ENCODE peak calls at places on chromosomes 3 and 15, in five cellular contexts. N is psoas muscle, O is IMR-90, P is brain microvascular endothelial cell, I is kidney. B is an unnamed sample.
A peak's percentile ranks its signal among the peaks of the same experiment; 100 is the strongest.

GRCh38 chr3:50430950-50431435 is 71.7 kb upstream of the TMEM115 start:
- DNase-seq in N (no peak), O (no peak), P (no peak), I (no peak), B (peak; percentile 31)

GRCh38 chr3:71397046-71397445 is 186.5 kb downstream of the FOXP1 start:
- DNase-seq in N (no peak), O (peak; percentile 30), P (no peak), I (no peak), B (peak; percentile 56)

GRCh38 chr3:57977755-57978715 is 30.2 kb upstream of the FLNB start:
- DNase-seq in N (no peak), O (no peak), P (no peak), I (no peak), B (no peak)

GRCh38 chr3:39443530-39443929 is 23.9 kb upstream of the MOBP start:
- DNase-seq in N (no peak), O (no peak), P (no peak), I (no peak), B (peak; percentile 6)

GRCh38 chr3:52849656-52850055 is 14.8 kb upstream of the MUSTN1 start:
- DNase-seq in N (peak; percentile 53), O (no peak), P (no peak), I (peak; percentile 43), B (no peak)

GRCh38 chr3:186609247-186609868 is 3.5 kb upstream of the AHSG start:
- DNase-seq in N (no peak), O (no peak), P (peak; percentile 15), I (no peak), B (no peak)

GRCh38 chr3:124272611-124273151 is 280.8 kb upstream of the ROPN1 start:
- DNase-seq in N (no peak), O (peak; percentile 13), P (no peak), I (peak; percentile 83), B (no peak)

GRCh38 chr15:59205839-59206622 is 612 bp upstream of the LDHAL6B start:
- DNase-seq in N (no peak), O (no peak), P (no peak), I (no peak), B (no peak)

GRCh38 chr3:86180696-86181095 is 810.3 kb downstream of the VGLL3 start:
- DNase-seq in N (no peak), O (no peak), P (no peak), I (no peak), B (peak; percentile 23)

GRCh38 chr3:136186330-136186729 is 9.8 kb downstream of the MSL2 start:
- DNase-seq in N (no peak), O (no peak), P (no peak), I (no peak), B (no peak)

GRCh38 chr3:14359348-14359747 is 43.1 kb upstream of the SLC6A6 start:
- DNase-seq in N (no peak), O (no peak), P (no peak), I (no peak), B (no peak)

GRCh38 chr3:36893137-36893557 is 51.7 kb downstream of the TRANK1 start:
- DNase-seq in N (no peak), O (peak; percentile 76), P (peak; percentile 81), I (no peak), B (peak; percentile 99)

GRCh38 chr3:69767571-69767970 is 28.3 kb downstream of the MITF start:
- DNase-seq in N (peak; percentile 86), O (no peak), P (no peak), I (peak; percentile 82), B (no peak)

GRCh38 chr3:188539631-188540194 is 385.8 kb downstream of the LPP start:
- DNase-seq in N (no peak), O (no peak), P (no peak), I (no peak), B (no peak)

GRCh38 chr3:188533612-188534357 is 379.8 kb downstream of the LPP start:
- DNase-seq in N (no peak), O (no peak), P (no peak), I (no peak), B (no peak)

GRCh38 chr3:188531210-188531609 is 377.3 kb downstream of the LPP start:
- DNase-seq in N (no peak), O (peak; percentile 59), P (peak; percentile 85), I (no peak), B (peak; percentile 55)

GRCh38 chr3:188533172-188533571 is 379.2 kb downstream of the LPP start:
- DNase-seq in N (no peak), O (no peak), P (no peak), I (no peak), B (no peak)

DNA sequence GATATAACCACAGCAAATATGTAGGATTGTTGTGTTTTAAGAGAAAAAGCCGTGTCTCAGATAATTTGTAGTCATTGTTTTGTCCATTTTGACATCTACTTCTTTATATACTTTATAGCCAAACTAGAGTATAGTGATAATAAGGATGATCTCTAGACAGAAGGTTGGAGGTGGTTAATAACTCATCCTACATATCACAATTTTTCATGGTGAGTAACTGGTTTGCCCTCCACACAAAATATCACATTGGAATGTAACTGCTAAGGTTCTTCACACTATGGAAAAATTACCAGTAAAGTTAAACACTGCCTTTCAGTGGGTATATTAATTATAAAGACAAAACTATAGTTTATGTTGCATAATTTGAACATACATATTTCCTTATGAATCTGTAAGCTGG is 380.7 kb downstream of the LPP start:
- DNase-seq in N (no peak), O (no peak), P (no peak), I (no peak), B (no peak)
- H3K27ac ChIP-seq in N (no peak overlapping the region), O (no peak overlapping the region), P (peak overlapping the region; percentile 23), I (no peak overlapping the region), B (no peak overlapping the region)

DNA sequence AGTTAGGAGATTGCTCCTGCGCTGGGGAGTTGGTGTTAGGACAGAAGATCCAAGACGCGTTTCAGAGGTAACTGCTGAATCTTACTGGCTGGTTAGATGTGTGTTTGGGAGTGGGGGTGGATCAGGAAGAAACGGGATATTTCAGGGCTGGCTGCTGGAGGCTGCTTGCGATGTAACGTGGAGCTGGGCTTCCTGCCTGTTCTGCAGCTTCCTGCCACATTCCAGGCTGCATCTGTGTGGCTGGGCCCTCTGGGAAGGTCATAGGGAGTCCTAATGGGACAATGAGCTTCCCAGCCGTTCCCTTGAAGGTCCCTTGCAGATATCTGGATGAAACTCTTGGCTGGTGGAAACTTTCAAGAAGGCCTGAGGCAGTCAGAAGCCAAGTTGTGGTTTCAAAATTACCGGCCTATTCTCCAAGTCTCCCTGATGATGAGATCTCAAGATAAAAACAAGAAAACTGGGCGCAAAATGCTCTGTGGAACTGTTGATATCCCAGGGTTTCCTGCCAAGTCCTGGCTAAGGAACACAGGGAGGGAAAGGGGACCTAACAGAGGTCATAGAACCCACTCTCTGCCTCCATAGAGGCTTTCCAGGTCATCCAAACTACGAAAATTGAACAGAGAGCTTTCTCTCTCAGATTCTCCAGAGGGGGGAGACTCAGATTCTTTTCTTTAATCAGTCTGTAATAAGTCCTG is 67.0 kb downstream of the NOX5 start:
- DNase-seq in N (peak; percentile 87), O (peak; percentile 40), P (peak; percentile 25), I (peak; percentile 82), B (peak; percentile 55)
- TF ChIP-seq CTCF in N (no peak), O (no peak), P (no peak), I (no peak), B (no peak)

DNA sequence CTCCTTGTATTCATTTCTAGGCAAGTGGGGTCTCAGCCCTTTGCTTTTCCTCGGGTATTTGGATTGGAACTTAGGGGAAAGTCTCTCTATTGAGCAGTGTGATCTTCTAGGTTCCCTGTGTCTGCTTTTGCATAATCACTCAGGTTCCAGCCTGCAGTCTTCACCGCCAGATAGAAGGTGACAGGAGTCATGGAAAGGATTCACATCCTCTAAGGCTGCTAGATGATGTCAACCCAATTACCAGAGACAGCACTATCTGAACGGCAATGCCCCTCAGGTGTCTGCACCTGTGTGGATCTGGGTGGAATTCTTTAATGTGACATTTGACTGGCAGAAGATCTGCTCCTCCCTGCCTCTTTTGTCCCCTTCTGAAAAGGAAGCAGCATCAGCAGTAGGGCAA is 177.7 kb downstream of the P3H2 start:
- DNase-seq in N (no peak), O (no peak), P (no peak), I (no peak), B (no peak)
- H3K27ac ChIP-seq in N (no peak overlapping the region), O (no peak overlapping the region), P (no peak overlapping the region), I (no peak overlapping the region), B (no peak overlapping the region)

DNA sequence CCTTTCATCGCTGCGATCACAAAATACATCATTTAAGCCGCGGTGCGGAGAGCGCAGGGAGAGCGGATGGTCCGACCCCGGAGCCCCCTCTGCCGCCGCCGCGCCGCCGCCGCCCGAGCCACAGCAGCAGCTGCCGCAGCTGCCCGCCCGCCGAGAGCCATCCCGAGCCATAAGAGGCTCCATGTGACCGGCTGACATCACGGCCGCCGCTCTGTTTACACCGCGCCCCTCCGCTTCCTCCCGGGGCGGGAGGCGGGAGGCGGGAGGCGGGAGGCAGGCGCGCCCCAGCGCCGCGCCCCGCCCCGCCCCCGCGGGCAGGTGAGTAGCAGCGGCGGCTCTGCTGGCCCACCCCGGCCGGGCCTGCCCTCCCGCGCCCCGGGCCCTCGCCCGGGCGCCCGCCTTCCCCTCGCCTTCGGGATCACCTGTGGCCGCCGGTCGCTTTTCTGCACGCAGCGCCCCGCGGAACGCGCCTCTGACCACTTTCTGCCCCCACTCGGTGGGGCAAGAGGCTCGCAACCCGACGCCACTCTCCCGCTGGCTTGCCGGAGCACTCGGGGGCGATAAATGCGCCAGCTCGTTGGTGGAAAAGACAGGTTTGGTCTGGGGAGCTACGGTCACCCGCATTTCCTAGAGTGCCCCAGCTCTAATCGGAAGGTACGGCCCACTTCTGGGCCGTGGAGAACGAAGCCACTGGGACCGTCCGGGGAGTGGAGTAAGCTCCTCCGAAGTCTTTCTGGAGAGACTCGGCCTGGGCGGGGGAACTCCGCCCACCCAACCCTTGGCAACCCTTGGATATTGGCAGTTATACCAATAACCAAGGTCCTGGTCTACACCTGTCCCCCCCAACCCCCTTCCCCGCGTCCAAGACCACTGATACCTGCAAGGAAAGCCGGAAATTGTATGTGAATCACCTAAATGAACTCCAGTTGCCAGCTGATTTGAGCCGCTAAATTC is 113.7 kb upstream of the ICE2 start:
- DNase-seq in N (peak; percentile 94), O (peak; percentile 68), P (peak; percentile 29), I (peak; percentile 97), B (peak; percentile 63)
- TF ChIP-seq CTCF in N (peak; percentile 25), O (peak; percentile 22), P (peak; percentile 10), I (peak; percentile 12), B (no peak)

DNA sequence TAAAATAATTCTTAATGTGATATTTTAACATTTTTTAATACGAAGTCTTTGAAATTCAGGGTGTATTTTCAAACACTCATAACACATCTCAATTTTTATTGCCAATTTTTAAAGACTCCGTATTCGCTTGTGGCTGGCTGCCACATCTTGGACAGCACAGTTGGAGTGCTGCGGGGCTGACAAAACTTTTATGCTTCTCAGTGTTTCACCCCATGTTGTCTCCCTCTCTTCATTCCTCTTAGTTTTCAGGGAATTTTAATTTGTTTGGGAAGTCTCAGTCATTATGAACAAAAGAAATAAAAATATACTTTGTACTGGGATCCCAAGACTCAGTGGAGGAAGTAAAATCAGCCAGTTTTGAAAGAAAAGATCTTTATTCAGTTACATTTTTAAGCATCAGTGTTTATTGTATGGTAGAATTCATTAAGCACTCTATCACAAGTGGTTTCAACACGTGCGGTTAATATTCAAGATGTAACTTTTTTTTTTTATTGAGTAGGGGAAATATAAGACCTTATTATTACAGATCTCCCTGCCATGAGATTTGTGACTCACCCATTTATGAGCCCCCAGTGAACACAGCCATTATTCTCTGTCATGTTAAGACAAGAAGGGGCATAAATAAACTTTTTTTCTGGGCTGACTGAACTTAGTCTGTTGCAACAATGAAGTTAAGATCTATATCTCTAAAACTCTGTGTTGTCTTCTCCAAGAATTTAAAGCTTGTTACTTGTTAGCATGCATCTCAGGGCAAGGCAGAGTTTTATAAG is 26.8 kb downstream of the KAT2B start:
- DNase-seq in N (peak; percentile 62), O (no peak), P (no peak), I (no peak), B (peak; percentile 94)
- H3K27ac ChIP-seq in N (no peak overlapping the region), O (no peak overlapping the region), P (no peak overlapping the region), I (no peak overlapping the region), B (no peak overlapping the region)

GRCh38 chr3:8755564-8756237 is 13.7 kb downstream of the OXTR start:
- DNase-seq in N (no peak), O (no peak), P (no peak), I (no peak), B (peak; percentile 26)
- TF ChIP-seq CTCF in N (no peak), O (peak; percentile 29), P (peak; percentile 63), I (no peak), B (peak; percentile 44)

GRCh38 chr3:23889950-23890349 is 26.8 kb downstream of the NKIRAS1 start:
- DNase-seq in N (no peak), O (no peak), P (no peak), I (no peak), B (no peak)
- H3K27ac ChIP-seq in N (no peak overlapping the region), O (no peak overlapping the region), P (no peak overlapping the region), I (no peak overlapping the region), B (no peak overlapping the region)

B was measured in A673.